ENCODE peak calls at places on chromosomes 2 and 18, in five cellular contexts. R is RKO; U is BE2C; T is brain microvascular endothelial cell; W is stimulated activated CD8-positive, alpha-beta memory T cell treated with anti-CD3 and anti-CD28 coated beads, Interleukin-15, amount 100 ng/mL, for 24 hours. Z is an unnamed sample.

GRCh38 chr18:46173393-46174316 is 69.5 kb downstream of the HAUS1 start:
- DNase-seq in R (peak; percentile 92), U (peak; percentile 91), T (peak; percentile 84), W (peak; percentile 82), Z (peak; percentile 82)

GRCh38 chr2:59826177-59826576 is 727.3 kb downstream of the BCL11A start:
- DNase-seq in R (no peak), U (no peak), T (no peak), W (no peak), Z (no peak)

GRCh38 chr2:101205521-101205998 is 47.1 kb upstream of the CNOT11 start:
- DNase-seq in R (peak; percentile 95), U (peak; percentile 30), T (peak; percentile 80), W (no peak), Z (no peak)

GRCh38 chr2:132252894-132253264 is 91.1 kb upstream of the ANKRD30BL start:
- DNase-seq in R (no peak), U (no peak), T (no peak), W (no peak), Z (no peak)

GRCh38 chr2:69616755-69617154 is 26.8 kb downstream of the AAK1 start:
- DNase-seq in R (no peak), U (no peak), T (no peak), W (no peak), Z (no peak)

GRCh38 chr18:51135361-51135760 is 62.1 kb downstream of the MEX3C start:
- DNase-seq in R (peak; percentile 84), U (no peak), T (peak; percentile 85), W (no peak), Z (no peak)

GRCh38 chr2:165469417-165469816 is at the start of gene CSRNP3:
- DNase-seq in R (no peak), U (peak; percentile 65), T (peak; percentile 90), W (no peak), Z (peak; percentile 23)

GRCh38 chr2:213723051-213723560 is 438.8 kb downstream of the SPAG16 start:
- DNase-seq in R (no peak), U (peak; percentile 25), T (no peak), W (no peak), Z (no peak)

GRCh38 chr2:204024503-204024902 is 87.9 kb downstream of the ICOS start:
- DNase-seq in R (peak; percentile 56), U (peak; percentile 54), T (peak; percentile 47), W (no peak), Z (no peak)

GRCh38 chr2:82501217-82501616 is 1957.9 kb downstream of the SUCLG1 start:
- DNase-seq in R (no peak), U (no peak), T (no peak), W (no peak), Z (no peak)

GRCh38 chr2:141399270-141399669 is 731.5 kb downstream of the LRP1B start:
- DNase-seq in R (peak; percentile 38), U (no peak), T (no peak), W (no peak), Z (no peak)

GRCh38 chr2:102975996-102976636 is 214.3 kb downstream of the TMEM182 start:
- DNase-seq in R (peak; percentile 53), U (peak; percentile 15), T (no peak), W (no peak), Z (no peak)

GRCh38 chr18:37484893-37485834 is 80.4 kb downstream of the CELF4 start:
- DNase-seq in R (no peak), U (no peak), T (no peak), W (no peak), Z (peak; percentile 51)

GRCh38 chr2:14189929-14190328 is 442.6 kb upstream of the LRATD1 start:
- DNase-seq in R (peak; percentile 14), U (no peak), T (peak; percentile 64), W (no peak), Z (no peak)

Z was measured in mesothelial cell of epicardium.